ENCODE peak calls at places on chromosome 18, in ten cellular contexts. B is RWPE2, O is ovary, Y is psoas muscle, I is body of pancreas, J is cardiac muscle cell, M is small intestine, C is heart left ventricle, E is PC-9, Z is esophagus squamous epithelium. N is an unnamed sample. For H3K4me1 and H3K9me3, the result is how much of the 10 kb centered on the place peaks cover.

GRCh38 chr18:24630346-24630880 is 170.0 kb downstream of the HRH4 start:
- DNase-seq in M (no peak), E (no peak), O (no peak), B (no peak), I (no peak), Y (no peak), J (no peak), C (no peak), Z (no peak), N (no peak)

GRCh38 chr18:73975266-73975665 is 172.4 kb downstream of the FBXO15 start:
- DNase-seq in I (peak), E (no peak), Y (no peak), M (no peak), B (no peak), O (no peak), J (no peak), C (no peak), Z (no peak), N (no peak)

GRCh38 chr18:22385718-22386117 is 32.0 kb downstream of the CTAGE1 start:
- DNase-seq in B (peak), O (no peak), Z (no peak), E (peak), M (no peak), J (no peak), C (no peak), I (no peak), Y (no peak), N (no peak)

GRCh38 chr18:58135170-58135569 is 91.1 kb downstream of the NEDD4L start:
- DNase-seq in J (no peak), I (no peak), Z (no peak), B (no peak), E (no peak), Y (no peak), C (no peak), O (no peak), M (no peak), N (no peak)

GRCh38 chr18:11163668-11164067 is 14.3 kb upstream of the PIEZO2 start:
- DNase-seq in Z (no peak), J (peak), E (no peak), Y (no peak), M (peak), B (no peak), O (no peak), C (no peak), I (no peak), N (peak)

GRCh38 chr18:7524786-7525185 is 42.3 kb upstream of the PTPRM start:
- DNase-seq in Y (no peak), Z (no peak), M (no peak), B (no peak), J (no peak), C (no peak), O (no peak), E (no peak), I (peak), N (no peak)

GRCh38 chr18:31723639-31723997 is 37.1 kb downstream of the SLC25A52 start:
- DNase-seq in O (no peak), Z (no peak), E (no peak), J (no peak), Y (no peak), I (no peak), M (peak), C (no peak), B (no peak), N (no peak)

GRCh38 chr18:36262971-36263370 is 34.5 kb upstream of the FHOD3 start:
- DNase-seq in Z (no peak), B (no peak), I (no peak), Y (no peak), C (no peak), E (no peak), O (no peak), J (no peak), M (no peak), N (no peak)

GRCh38 chr18:70363861-70364260 is 75.0 kb downstream of the SOCS6 start:
- DNase-seq in Z (no peak), C (no peak), M (peak), J (no peak), E (peak), O (no peak), B (no peak), Y (no peak), I (no peak), N (no peak)

GRCh38 chr18:48611785-48612480 is 73.1 kb downstream of the CTIF start:
- DNase-seq in J (no peak), B (no peak), E (no peak), Y (no peak), O (no peak), M (no peak), Z (no peak), I (no peak), C (no peak), N (no peak)

GRCh38 chr18:5444847-5445246 is 99.0 kb downstream of the EPB41L3 start:
- DNase-seq in J (no peak), M (no peak), O (no peak), C (no peak), E (no peak), B (no peak), I (no peak), Z (no peak), Y (no peak), N (no peak)

GRCh38 chr18:74579704-74580103 is 18.0 kb upstream of the ZNF407 start:
- DNase-seq in Y (no peak), M (no peak), J (no peak), E (no peak), C (no peak), B (no peak), Z (no peak), O (no peak), I (no peak), N (no peak)

GRCh38 chr18:62447652-62448051 is 75.2 kb upstream of the ZCCHC2 start:
- DNase-seq in Z (no peak), Y (no peak), E (no peak), B (no peak), I (no peak), C (no peak), J (no peak), O (no peak), M (no peak), N (no peak)

GRCh38 chr18:51151185-51151567 is 46.3 kb downstream of the MEX3C start:
- DNase-seq in O (no peak), B (no peak), C (no peak), J (no peak), Y (no peak), M (no peak), I (no peak), Z (no peak), E (no peak), N (no peak)

GRCh38 chr18:51151568-51152511 is 45.6 kb downstream of the MEX3C start:
- DNase-seq in E (no peak), Z (no peak), J (no peak), I (no peak), Y (no peak), B (no peak), O (no peak), C (no peak), M (no peak), N (peak)

GRCh38 chr18:51157215-51157614 is 40.3 kb downstream of the MEX3C start:
- DNase-seq in E (no peak), Z (no peak), O (no peak), Y (no peak), B (no peak), J (no peak), M (no peak), I (no peak), C (no peak), N (no peak)

GRCh38 chr18:51153659-51154371 is 43.7 kb downstream of the MEX3C start:
- DNase-seq in B (no peak), M (no peak), Z (no peak), J (no peak), E (no peak), C (no peak), I (no peak), O (no peak), Y (no peak), N (peak)

DNA sequence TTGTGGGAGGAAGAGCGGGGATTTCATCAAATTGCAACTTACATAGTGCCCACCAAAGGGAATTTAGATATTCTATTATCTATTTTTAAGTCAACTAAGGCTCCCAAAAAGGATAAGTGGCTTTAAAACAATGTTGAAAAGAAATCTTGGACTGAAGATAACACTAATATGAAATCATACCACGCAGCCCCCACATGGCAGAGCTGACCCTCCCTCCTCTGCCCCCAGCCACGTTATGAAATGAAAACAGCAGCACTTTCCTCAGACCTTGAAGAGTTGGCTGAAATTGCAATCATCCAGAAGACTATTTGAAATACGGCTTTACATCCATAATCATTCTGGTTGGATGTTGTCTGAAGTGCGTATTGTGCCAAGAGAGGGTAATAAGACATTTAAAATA is 42.8 kb downstream of the MEX3C start:
- DNase-seq in C (no peak), O (no peak), Z (no peak), I (no peak), M (no peak), E (no peak), J (no peak), Y (no peak), B (no peak), N (no peak)
- H3K4me1 ChIP-seq in C (under half), O (under half), Z (under half), I (under half), M (under half), E (under half), J (under half), Y (under half), B (under half), N (under half)

GRCh38 chr18:78853341-78853740 is 126.3 kb upstream of the SALL3 start:
- DNase-seq in M (no peak), C (no peak), Y (no peak), B (no peak), Z (no peak), J (no peak), I (no peak), E (no peak), O (no peak), N (no peak)

GRCh38 chr18:78849458-78849857 is 130.2 kb upstream of the SALL3 start:
- DNase-seq in I (no peak), M (no peak), O (no peak), C (no peak), Z (no peak), J (no peak), B (no peak), Y (no peak), E (no peak), N (no peak)

GRCh38 chr18:78849046-78849445 is 130.6 kb upstream of the SALL3 start:
- DNase-seq in M (no peak), Z (no peak), Y (no peak), C (no peak), E (no peak), O (no peak), J (no peak), B (no peak), I (no peak), N (no peak)
- H3K9me3 ChIP-seq in M (under half), Z (under half), Y (under half), C (under half), E (under half), O (under half), J (under half), B (under half), I (under half), N (under half)

DNA sequence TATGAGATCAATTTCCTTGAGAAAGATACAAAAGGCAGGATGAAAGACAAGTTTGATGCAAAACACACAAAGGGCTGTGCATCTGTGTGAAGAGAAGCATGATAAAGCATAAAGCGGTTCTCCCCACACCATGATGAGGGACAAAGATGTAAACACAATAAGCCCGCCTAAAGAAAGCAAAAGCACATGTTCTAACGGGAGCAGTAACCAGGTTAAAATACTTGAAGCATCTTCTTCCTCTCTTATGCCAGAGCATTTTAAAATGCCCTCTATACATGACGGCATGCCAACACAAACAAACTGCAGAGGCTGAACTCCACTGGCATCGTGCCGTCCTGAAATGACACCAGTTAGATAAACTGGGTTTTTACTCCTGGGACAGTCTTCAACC is 89.8 kb downstream of the CDH2 start:
- DNase-seq in I (peak), O (no peak), J (no peak), Y (no peak), M (no peak), C (peak), Z (no peak), B (no peak), E (no peak), N (no peak)
- H3K4me3 ChIP-seq in I (no peak), O (no peak), J (no peak), Y (no peak), M (no peak), C (no peak), Z (no peak), B (no peak), E (no peak), N (no peak)

GRCh38 chr18:77115461-77115907 is 17.1 kb downstream of the MBP start:
- DNase-seq in O (no peak), I (no peak), E (no peak), Y (no peak), Z (no peak), M (no peak), B (no peak), C (no peak), J (no peak), N (no peak)

GRCh38 chr18:77118256-77119090 is 14.1 kb downstream of the MBP start:
- DNase-seq in E (no peak), B (no peak), M (no peak), Z (no peak), C (no peak), I (no peak), J (no peak), Y (no peak), O (no peak), N (no peak)

GRCh38 chr18:77119851-77120491 is 12.6 kb downstream of the MBP start:
- DNase-seq in B (no peak), I (no peak), M (no peak), E (no peak), Y (no peak), Z (no peak), O (no peak), J (no peak), C (no peak), N (no peak)

GRCh38 chr18:77116201-77117080 is 16.1 kb downstream of the MBP start:
- DNase-seq in Z (no peak), J (no peak), O (no peak), E (no peak), B (no peak), C (no peak), Y (no peak), M (no peak), I (no peak), N (no peak)

DNA sequence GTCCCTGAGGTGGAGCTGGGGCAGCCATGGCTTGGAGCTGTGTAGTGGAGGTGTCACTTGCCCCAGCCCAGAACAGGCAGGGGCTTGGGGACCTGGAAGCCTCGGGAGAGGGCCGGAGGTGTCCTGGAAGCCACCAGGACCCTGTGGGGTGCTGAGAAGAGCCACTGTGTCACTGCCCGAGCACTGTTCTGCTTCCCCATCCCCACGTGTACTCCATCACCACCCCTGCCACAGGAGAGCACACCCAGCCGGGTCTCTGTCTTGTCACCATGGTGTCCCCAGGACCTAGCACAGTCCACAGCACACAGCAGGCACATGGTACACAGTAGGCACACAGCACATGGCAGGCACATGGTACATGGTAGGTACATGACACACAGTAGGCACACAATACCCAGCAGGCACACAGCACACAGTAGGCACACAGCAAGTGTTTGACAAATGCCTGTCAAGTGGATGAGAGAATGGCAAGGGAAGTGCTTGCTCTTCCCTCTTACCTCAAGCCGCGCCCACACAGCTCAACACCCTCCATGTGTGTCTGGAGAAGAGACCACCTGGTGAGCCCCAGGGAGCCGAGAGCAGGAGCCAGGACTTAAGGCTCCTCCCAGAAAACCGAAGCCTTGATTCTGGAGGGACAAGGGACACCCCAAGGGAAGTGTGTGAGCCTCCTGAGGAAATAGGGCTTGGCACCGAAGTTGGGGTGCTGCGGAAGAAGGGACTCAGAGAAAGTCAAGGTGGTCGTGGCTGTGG is 13.3 kb downstream of the MBP start:
- DNase-seq in J (no peak), B (no peak), M (no peak), Z (no peak), Y (no peak), C (no peak), I (no peak), E (no peak), O (no peak), N (no peak)
- H3K4me1 ChIP-seq in J (under half), B (under half), M (under half), Z (half or more), Y (under half), C (under half), I (under half), E (under half), O (under half), N (half or more)

DNA sequence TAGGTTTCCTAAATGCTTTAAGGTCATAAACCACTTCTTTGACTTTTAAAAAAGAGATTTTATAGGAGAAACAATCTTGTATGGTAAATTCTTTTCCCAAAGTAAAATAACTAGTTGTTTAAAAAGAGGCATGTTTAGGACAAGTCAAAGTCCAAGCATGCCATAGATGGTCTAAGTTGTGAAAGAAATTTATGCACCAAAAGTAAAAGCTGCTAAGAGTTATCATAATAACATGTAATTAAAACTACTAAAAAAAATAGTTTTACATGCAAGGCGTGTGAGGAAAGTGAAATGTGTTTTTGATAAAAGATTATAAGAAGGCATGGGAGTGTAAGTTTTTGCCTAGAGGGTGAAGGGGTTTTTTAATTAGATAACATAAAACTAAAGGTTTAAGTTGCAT is 22.5 kb downstream of the FAM210A start:
- DNase-seq in I (no peak), O (no peak), Z (no peak), B (no peak), M (no peak), C (no peak), J (no peak), E (peak), Y (no peak), N (no peak)
- H3K9me3 ChIP-seq in I (under half), O (under half), Z (under half), B (under half), M (under half), C (under half), J (under half), E (under half), Y (under half), N (under half)

DNA sequence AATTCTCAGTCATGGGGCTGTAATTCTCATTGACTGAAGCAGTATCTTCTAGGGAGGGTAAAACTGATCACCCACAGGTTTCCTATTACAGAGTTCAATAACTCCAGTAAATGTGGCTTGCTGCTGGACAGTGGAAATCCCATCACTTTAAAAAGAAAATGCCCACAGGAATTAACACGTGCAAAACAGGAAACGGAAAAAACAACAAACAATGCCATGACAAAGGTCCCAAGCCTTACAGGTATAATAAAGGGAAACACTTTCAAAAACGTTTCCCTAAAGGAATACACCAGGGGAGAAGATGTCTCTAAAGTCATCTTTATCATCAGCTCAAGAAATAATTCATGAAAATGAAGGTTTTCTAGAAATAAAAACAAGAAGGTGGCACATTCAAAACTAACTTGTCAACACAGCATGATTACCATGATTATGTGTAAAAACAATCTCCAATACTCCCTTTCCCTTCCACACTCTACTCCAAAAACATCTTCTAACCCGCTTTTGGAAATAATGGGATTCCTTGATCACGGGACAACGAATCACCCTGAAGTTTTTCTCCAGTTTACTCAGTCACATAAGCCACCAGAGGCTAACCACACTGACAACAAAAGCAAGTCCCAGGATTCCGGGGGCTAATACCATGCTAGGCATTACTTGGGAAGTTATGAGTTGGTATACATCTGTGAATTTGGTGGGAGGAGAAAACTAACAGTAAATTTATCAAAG is 167.9 kb downstream of the TCF4 start:
- DNase-seq in B (no peak), E (no peak), M (no peak), Y (no peak), O (no peak), I (no peak), Z (no peak), C (no peak), J (no peak), N (no peak)
- H3K4me3 ChIP-seq in B (no peak), E (no peak), M (no peak), Y (peak), O (no peak), I (no peak), Z (peak), C (peak), J (no peak), N (no peak)

N was measured in CD4-positive, CD25-positive, alpha-beta regulatory T cell.